ENCODE peak calls at places on chromosome 2, in four cellular contexts. O, F, P and M are unnamed samples. For H3K9me3, the result is how much of the 10 kb centered on the place peaks cover.

GRCh38 chr2:147345246-147345645 is 499.6 kb upstream of the ACVR2A start:
- DNase-seq in O (no peak), F (no peak), P (no peak), M (no peak)

GRCh38 chr2:30301551-30301950 is 70.2 kb downstream of the LBH start:
- DNase-seq in O (no peak), F (no peak), P (no peak), M (no peak)

GRCh38 chr2:15170068-15170775 is 390.9 kb downstream of the NBAS start:
- DNase-seq in O (no peak), F (no peak), P (no peak), M (no peak)

GRCh38 chr2:233468746-233469110 is 97.9 kb downstream of the USP40 start:
- DNase-seq in O (peak), F (peak), P (no peak), M (no peak)

GRCh38 chr2:165239230-165239629 is at the start of gene SCN2A:
- DNase-seq in O (no peak), F (no peak), P (peak), M (peak)

GRCh38 chr2:220569380-220569779 is 942.0 kb downstream of the SLC4A3 start:
- DNase-seq in O (no peak), F (no peak), P (no peak), M (no peak)

GRCh38 chr2:41736105-41736567 is 311.7 kb upstream of the PKDCC start:
- DNase-seq in O (no peak), F (no peak), P (no peak), M (no peak)

GRCh38 chr2:7899241-7899640 is 782.6 kb upstream of the ID2 start:
- DNase-seq in O (no peak), F (no peak), P (no peak), M (peak)

GRCh38 chr2:98691307-98691706 is 39.6 kb downstream of the MGAT4A start:
- DNase-seq in O (no peak), F (no peak), P (no peak), M (no peak)

GRCh38 chr2:10137053-10137843 is 14.7 kb downstream of the RRM2 start:
- DNase-seq in O (no peak), F (no peak), P (no peak), M (no peak)

GRCh38 chr2:195590866-195591215 is 66.2 kb upstream of the SLC39A10 start:
- DNase-seq in O (no peak), F (no peak), P (no peak), M (no peak)

GRCh38 chr2:96952016-96952750 is 34.2 kb downstream of the FAM178B start:
- DNase-seq in O (no peak), F (no peak), P (no peak), M (no peak)

GRCh38 chr2:524442-524841 is 152.8 kb downstream of the TMEM18 start:
- DNase-seq in O (no peak), F (no peak), P (no peak), M (no peak)

GRCh38 chr2:168490015-168490874 is 34.2 kb downstream of the CERS6 start:
- DNase-seq in O (no peak), F (no peak), P (peak), M (peak)

DNA sequence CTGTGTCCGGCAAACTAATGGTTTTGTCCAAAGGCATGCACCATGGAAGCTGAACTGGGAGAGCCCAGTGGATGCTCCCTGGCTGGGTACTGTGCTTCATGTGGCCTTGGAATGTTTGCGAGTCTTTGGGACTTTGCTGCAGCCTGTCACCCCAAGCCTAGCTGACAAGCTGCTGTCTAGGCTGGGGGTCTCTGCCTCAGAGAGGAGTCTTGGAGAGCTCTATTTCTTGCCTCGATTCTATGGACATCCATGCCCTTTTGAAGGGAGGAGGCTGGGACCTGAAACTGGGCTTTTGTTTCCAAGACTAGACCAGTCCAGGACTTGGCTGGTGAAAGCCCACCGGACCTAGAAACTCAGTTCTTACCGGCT is 1.7 kb downstream of the MARS2 start:
- DNase-seq in O (no peak), F (no peak), P (no peak), M (no peak)
- H3K4me3 ChIP-seq in O (peak), F (peak), P (peak), M (peak)

DNA sequence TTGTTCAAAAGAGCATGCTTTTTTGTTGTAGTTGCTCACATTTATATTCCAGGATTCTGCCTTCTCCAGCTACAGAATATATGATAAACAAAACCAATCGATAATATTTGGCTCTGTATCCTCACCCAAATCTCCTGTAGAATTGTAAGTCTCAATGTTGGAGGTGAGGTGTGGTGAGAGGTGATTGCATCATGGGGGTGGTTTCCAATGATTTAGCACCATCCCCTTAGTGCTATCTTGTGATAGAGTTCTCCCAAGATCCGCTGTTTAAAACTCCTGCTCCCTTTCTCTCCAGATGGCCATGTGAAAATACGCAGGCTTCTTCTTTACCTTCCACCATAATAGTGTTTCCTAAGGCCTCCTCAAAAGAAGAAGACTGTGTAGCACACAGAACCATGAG is 98.7 kb upstream of the SCN7A start:
- DNase-seq in O (no peak), F (no peak), P (no peak), M (no peak)
- H3K9me3 ChIP-seq in O (under half), F (under half), P (under half), M (under half)

DNA sequence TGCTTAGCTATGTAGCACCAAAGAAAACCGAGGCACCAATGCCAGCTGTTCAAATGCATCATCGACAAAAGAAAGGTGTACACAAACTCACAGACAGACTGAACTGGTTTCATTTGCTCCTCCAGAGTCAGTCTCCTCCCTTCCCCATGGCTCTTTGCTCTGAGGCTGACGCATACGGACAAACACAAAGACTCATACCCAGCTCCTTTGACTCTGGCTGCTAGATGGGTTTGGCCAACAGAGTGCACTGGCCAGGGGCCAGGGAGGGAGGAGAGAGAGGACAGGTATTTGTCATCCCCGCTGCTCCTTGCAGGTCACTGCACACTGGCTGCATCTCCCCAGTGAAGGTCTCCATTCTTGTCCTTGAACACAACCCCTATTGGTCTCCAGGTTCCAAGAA is 40.7 kb downstream of the DNER start:
- DNase-seq in O (no peak), F (no peak), P (no peak), M (no peak)
- H3K4me3 ChIP-seq in O (no peak), F (no peak), P (no peak), M (no peak)

GRCh38 chr2:189662674-189663226 is 1.5 kb downstream of the ASNSD1 start:
- DNase-seq in O (no peak), F (no peak), P (no peak), M (peak)
- H3K9me3 ChIP-seq in O (under half), F (under half), P (under half), M (under half)

DNA sequence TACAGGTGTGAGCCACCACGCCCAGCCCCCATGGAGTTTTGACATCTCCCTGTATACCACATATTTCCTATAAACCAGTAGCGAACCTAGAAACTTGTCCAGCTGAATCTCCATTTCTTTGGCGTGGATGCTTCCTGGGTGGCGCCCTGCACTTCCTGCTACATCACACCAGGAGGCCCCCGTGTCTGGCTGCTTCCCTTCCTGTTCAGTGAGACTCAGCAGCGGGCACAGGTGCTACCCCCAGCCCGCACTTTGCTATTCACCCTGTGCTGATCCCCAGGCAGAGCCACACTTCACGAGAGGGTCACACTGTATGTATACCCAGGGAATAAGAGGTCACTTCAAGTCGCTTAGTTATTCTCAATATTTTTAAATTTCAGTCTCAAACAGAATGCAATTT is 35.0 kb downstream of the CYP27C1 start:
- DNase-seq in O (peak), F (no peak), P (no peak), M (no peak)
- H3K4me3 ChIP-seq in O (no peak), F (no peak), P (no peak), M (no peak)

GRCh38 chr2:37894601-37895000 is 30.5 kb upstream of the RMDN2 start:
- DNase-seq in O (no peak), F (no peak), P (no peak), M (no peak)

GRCh38 chr2:37895135-37895534 is 30.0 kb upstream of the RMDN2 start:
- DNase-seq in O (no peak), F (no peak), P (no peak), M (no peak)

GRCh38 chr2:37897511-37897910 is 27.6 kb upstream of the RMDN2 start:
- DNase-seq in O (no peak), F (no peak), P (no peak), M (no peak)

GRCh38 chr2:37898448-37898847 is 26.6 kb upstream of the RMDN2 start:
- DNase-seq in O (no peak), F (no peak), P (no peak), M (no peak)

GRCh38 chr2:37896319-37896718 is 28.8 kb upstream of the RMDN2 start:
- DNase-seq in O (no peak), F (no peak), P (no peak), M (peak)
- H3K9me3 ChIP-seq in O (under half), F (under half), P (under half), M (under half)

GRCh38 chr2:70902579-70902978 is 33.1 kb upstream of the ATP6V1B1 start:
- DNase-seq in O (no peak), F (no peak), P (no peak), M (no peak)
- H3K4me3 ChIP-seq in O (no peak), F (no peak), P (no peak), M (no peak)

GRCh38 chr2:238476258-238476657 is 49.5 kb downstream of the ASB1 start:
- DNase-seq in O (no peak), F (no peak), P (no peak), M (no peak)
- H3K9me3 ChIP-seq in O (under half), F (under half), P (under half), M (under half)

DNA sequence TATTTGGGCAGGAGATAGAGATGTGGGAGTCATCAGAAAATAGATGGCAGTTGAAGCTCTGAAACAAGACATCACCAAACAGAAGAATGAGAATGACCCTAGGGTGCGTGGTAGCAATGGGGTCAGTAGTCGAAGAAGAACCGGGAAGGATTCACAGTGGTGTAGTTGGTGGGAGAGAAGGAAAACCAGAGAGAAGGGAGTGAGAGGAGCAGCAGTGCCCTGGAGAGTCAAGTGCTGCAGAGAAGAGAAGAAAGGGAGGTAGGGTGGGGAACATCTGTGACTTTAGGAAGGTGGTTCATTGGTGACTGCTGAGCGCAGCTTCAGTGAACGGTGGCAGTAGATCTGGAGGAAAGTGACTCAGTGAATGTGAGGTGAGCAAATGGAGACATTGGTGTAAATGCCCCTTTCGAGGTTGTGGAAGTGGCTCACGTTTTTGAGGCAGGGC is 36.5 kb downstream of the CDC42EP3 start:
- DNase-seq in O (no peak), F (no peak), P (no peak), M (no peak)
- H3K4me3 ChIP-seq in O (no peak), F (no peak), P (no peak), M (no peak)

GRCh38 chr2:157105372-157105771 is 152.1 kb upstream of the GALNT5 start:
- DNase-seq in O (no peak), F (no peak), P (no peak), M (no peak)

GRCh38 chr2:157107877-157108276 is 149.6 kb upstream of the GALNT5 start:
- DNase-seq in O (no peak), F (no peak), P (no peak), M (no peak)

GRCh38 chr2:157107460-157107859 is 150.0 kb upstream of the GALNT5 start:
- DNase-seq in O (no peak), F (peak), P (no peak), M (no peak)

GRCh38 chr2:157106950-157107349 is 150.6 kb upstream of the GALNT5 start:
- DNase-seq in O (no peak), F (no peak), P (no peak), M (no peak)
- H3K9me3 ChIP-seq in O (under half), F (under half), P (under half), M (under half)